ENCODE peak calls at places on chromosomes 16 and 17, in nine cellular contexts. D is HEK293T, R is keratinocyte, X is endothelial cell, A is GM23248, Z is foreskin fibroblast, T is endodermal cell, H is iPS-NIHi11, L is stromal cell of bone marrow. S is an unnamed sample.

GRCh38 chr17:42275527-42276358 is 448 bp downstream of the STAT5B start:
- DNase-seq in H (peak; percentile 58), T (peak; percentile 77), A (no peak), R (no peak), Z (no peak), L (no peak), X (no peak), D (peak; percentile 19), S (no peak)

GRCh38 chr17:75404223-75404738 is 1.2 kb downstream of the GRB2 start:
- DNase-seq in A (peak; percentile 94), T (peak; percentile 94), R (no peak), X (peak; percentile 61), D (peak; percentile 72), Z (peak; percentile 65), H (peak; percentile 70), L (peak; percentile 77), S (peak; percentile 66)

GRCh38 chr16:79994413-79994812 is 393.9 kb upstream of the MAF start:
- DNase-seq in A (no peak), T (no peak), X (no peak), R (no peak), H (no peak), Z (no peak), D (no peak), L (no peak), S (no peak)

GRCh38 chr16:49860593-49860992 is 4.7 kb upstream of the ZNF423 start:
- DNase-seq in T (no peak), A (no peak), Z (no peak), X (no peak), D (no peak), H (no peak), R (no peak), L (no peak), S (no peak)

GRCh38 chr17:28471531-28472342 is 1.7 kb upstream of the SLC13A2 start:
- DNase-seq in D (no peak), L (no peak), A (no peak), T (peak; percentile 43), H (no peak), Z (no peak), X (no peak), R (peak; percentile 19), S (no peak)

GRCh38 chr17:31469959-31470358 is 78.5 kb downstream of the RAB11FIP4 start:
- DNase-seq in L (no peak), X (no peak), D (no peak), A (no peak), T (peak; percentile 81), Z (no peak), R (no peak), H (no peak), S (no peak)

GRCh38 chr16:29232811-29233704 is 173.5 kb downstream of the NPIPB11 start:
- DNase-seq in X (no peak), L (no peak), R (no peak), H (no peak), D (no peak), T (no peak), Z (no peak), A (no peak), S (no peak)

GRCh38 chr16:1708768-1709180 is 2.8 kb downstream of the MAPK8IP3 start:
- DNase-seq in T (no peak), X (no peak), D (peak; percentile 55), L (no peak), H (no peak), A (peak; percentile 83), R (no peak), Z (peak; percentile 52), S (no peak)

GRCh38 chr17:15123593-15124590 is 141.2 kb downstream of the PMP22 start:
- DNase-seq in X (no peak), R (no peak), D (no peak), Z (peak; percentile 97), H (no peak), T (peak; percentile 44), A (peak; percentile 85), L (peak; percentile 36), S (no peak)

GRCh38 chr17:33506889-33507650 is 214.0 kb upstream of the ASIC2 start:
- DNase-seq in R (no peak), Z (no peak), X (peak; percentile 39), D (no peak), L (no peak), H (peak; percentile 12), A (no peak), T (no peak), S (no peak)

GRCh38 chr17:76147211-76148014 is 6.4 kb upstream of the FOXJ1 start:
- DNase-seq in L (peak; percentile 18), X (no peak), Z (no peak), T (peak; percentile 59), H (no peak), R (no peak), D (peak; percentile 45), A (peak; percentile 48), S (no peak)

GRCh38 chr17:69179227-69179952 is 37.7 kb upstream of the ABCA6 start:
- DNase-seq in L (peak; percentile 31), R (no peak), H (no peak), A (peak; percentile 53), X (no peak), Z (peak; percentile 19), T (no peak), D (no peak), S (peak; percentile 21)

GRCh38 chr16:2535644-2536021 is 2.2 kb upstream of the PDPK1 start:
- DNase-seq in D (no peak), R (no peak), H (no peak), X (no peak), T (peak; percentile 45), L (peak; percentile 64), A (peak; percentile 90), Z (peak; percentile 91), S (no peak)

GRCh38 chr16:57279780-57280638 is 4.5 kb downstream of the PLLP start:
- DNase-seq in X (no peak), T (no peak), Z (no peak), A (no peak), D (no peak), L (no peak), R (no peak), H (no peak), S (no peak)

GRCh38 chr16:72025404-72026114 is 17.0 kb downstream of the DHODH start:
- DNase-seq in H (no peak), T (no peak), D (no peak), R (no peak), A (no peak), Z (no peak), L (no peak), X (no peak), S (no peak)

GRCh38 chr16:13507530-13507929 is 412.4 kb upstream of the ERCC4 start:
- DNase-seq in T (no peak), A (no peak), Z (no peak), L (no peak), D (no peak), R (no peak), X (no peak), H (no peak), S (no peak)

GRCh38 chr17:42798011-42798382 is 507 bp downstream of the COA3 start:
- DNase-seq in H (no peak), Z (no peak), A (no peak), R (no peak), T (no peak), D (no peak), L (no peak), X (no peak), S (no peak)

GRCh38 chr16:66334856-66335255 is 31.6 kb upstream of the CDH5 start:
- DNase-seq in R (no peak), L (no peak), T (no peak), D (no peak), A (no peak), X (no peak), Z (no peak), H (no peak), S (no peak)

GRCh38 chr17:46003907-46004748 is 5.1 kb downstream of the STH start:
- DNase-seq in A (peak; percentile 14), Z (peak; percentile 9), L (no peak), T (no peak), H (no peak), X (no peak), R (no peak), D (no peak), S (no peak)

GRCh38 chr17:76872874-76873221 is 4.6 kb downstream of the MGAT5B start:
- DNase-seq in T (no peak), H (no peak), Z (no peak), X (no peak), L (no peak), A (no peak), R (no peak), D (no peak), S (no peak)